ENCODE peak calls at places on chromosomes 11 and 22, in eight cellular contexts. V, L, S, R, Y, A, E and J are unnamed samples.
A peak's percentile ranks its signal among the peaks of the same experiment; 100 is the strongest.

GRCh38 chr11:74691755-74692154 is 39.5 kb downstream of the CHRDL2 start:
- DNase-seq in V (no peak), L (no peak), S (no peak), R (no peak), Y (no peak), A (no peak), E (no peak), J (no peak)

GRCh38 chr11:35427158-35427557 is 7.8 kb upstream of the SLC1A2 start:
- DNase-seq in V (peak; percentile 52), L (no peak), S (no peak), R (no peak), Y (no peak), A (no peak), E (no peak), J (no peak)

GRCh38 chr11:135027461-135027860 is 615.4 kb upstream of the B3GAT1 start:
- DNase-seq in V (no peak), L (peak; percentile 64), S (peak; percentile 61), R (peak; percentile 87), Y (peak; percentile 34), A (peak; percentile 89), E (no peak), J (no peak)

GRCh38 chr11:32088117-32088941 is 2.5 kb upstream of the RCN1 start:
- DNase-seq in V (no peak), L (no peak), S (peak; percentile 75), R (peak; percentile 41), Y (peak; percentile 75), A (no peak), E (no peak), J (no peak)

GRCh38 chr11:9922806-9923205 is 258.9 kb downstream of the SWAP70 start:
- DNase-seq in V (no peak), L (no peak), S (peak; percentile 7), R (peak; percentile 23), Y (no peak), A (peak; percentile 81), E (no peak), J (no peak)

GRCh38 chr11:9210922-9211320 is 54.2 kb downstream of the DENND5A start:
- DNase-seq in V (no peak), L (no peak), S (peak; percentile 73), R (no peak), Y (peak; percentile 81), A (no peak), E (no peak), J (no peak)

GRCh38 chr11:1640076-1640946 is 10.7 kb downstream of the KRTAP5-5 start:
- DNase-seq in V (no peak), L (peak; percentile 48), S (peak; percentile 48), R (peak; percentile 62), Y (peak; percentile 17), A (peak; percentile 87), E (no peak), J (no peak)

GRCh38 chr22:47162865-47163264 is 400.4 kb downstream of the TBC1D22A start:
- DNase-seq in V (peak; percentile 8), L (no peak), S (no peak), R (no peak), Y (no peak), A (no peak), E (no peak), J (peak; percentile 1)

GRCh38 chr11:117646419-117646818 is 150.6 kb downstream of the DSCAML1 start:
- DNase-seq in V (no peak), L (no peak), S (no peak), R (no peak), Y (no peak), A (no peak), E (no peak), J (no peak)

GRCh38 chr11:57330029-57330428 is 5.3 kb upstream of the TNKS1BP1 start:
- DNase-seq in V (no peak), L (no peak), S (no peak), R (no peak), Y (peak; percentile 36), A (no peak), E (no peak), J (no peak)

GRCh38 chr11:110295487-110296225 is 758 bp downstream of the RDX start:
- DNase-seq in V (peak; percentile 56), L (no peak), S (peak; percentile 51), R (peak; percentile 71), Y (peak; percentile 90), A (peak; percentile 74), E (peak; percentile 54), J (peak; percentile 28)

GRCh38 chr11:122764691-122765090 is 73.6 kb upstream of the CRTAM start:
- DNase-seq in V (no peak), L (no peak), S (no peak), R (no peak), Y (no peak), A (no peak), E (no peak), J (no peak)

GRCh38 chr11:70482529-70482917 is 84.2 kb downstream of the CTTN start:
- DNase-seq in V (peak; percentile 62), L (no peak), S (no peak), R (peak; percentile 86), Y (no peak), A (no peak), E (peak; percentile 58), J (no peak)

GRCh38 chr11:70483077-70483861 is 84.9 kb downstream of the CTTN start:
- DNase-seq in V (no peak), L (no peak), S (peak; percentile 9), R (peak; percentile 50), Y (peak; percentile 63), A (peak; percentile 43), E (no peak), J (no peak)

GRCh38 chr11:70481625-70482528 is 83.5 kb downstream of the CTTN start:
- DNase-seq in V (no peak), L (no peak), S (no peak), R (no peak), Y (no peak), A (no peak), E (peak; percentile 74), J (no peak)

GRCh38 chr11:70478194-70478890 is 80.0 kb downstream of the CTTN start:
- DNase-seq in V (no peak), L (no peak), S (no peak), R (no peak), Y (no peak), A (no peak), E (no peak), J (no peak)

GRCh38 chr11:70480711-70481110 is 82.4 kb downstream of the CTTN start:
- DNase-seq in V (no peak), L (no peak), S (no peak), R (no peak), Y (no peak), A (no peak), E (no peak), J (no peak)
- TF ChIP-seq CTCF in V (no peak), L (no peak), S (no peak), R (no peak), Y (no peak), A (no peak), E (no peak), J (no peak)

DNA sequence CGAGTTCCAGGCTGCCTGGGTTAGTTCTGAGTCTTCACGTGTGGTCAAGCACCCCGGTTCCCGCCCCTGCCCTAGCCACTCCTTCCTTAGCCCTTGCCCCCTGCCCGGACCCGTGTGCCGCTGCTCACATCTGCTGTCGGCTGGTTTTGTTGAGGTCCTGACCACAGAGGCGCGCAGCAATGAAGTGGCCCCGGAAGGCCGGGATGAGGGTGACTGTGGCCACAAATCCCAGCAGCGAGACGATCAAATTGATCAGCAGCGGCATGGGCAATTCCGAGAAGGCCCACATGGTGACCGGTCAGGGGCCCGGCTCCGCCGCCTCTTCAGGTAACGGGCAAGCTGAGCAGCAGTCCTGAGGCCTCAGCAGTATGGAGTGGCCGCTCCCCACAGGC is 290 bp downstream of the DPAGT1 start:
- DNase-seq in V (no peak), L (peak; percentile 54), S (no peak), R (no peak), Y (peak; percentile 73), A (peak; percentile 76), E (no peak), J (no peak)
- TF ChIP-seq CTCF in V (no peak), L (peak; percentile 37), S (no peak), R (no peak), Y (no peak), A (no peak), E (peak; percentile 8), J (no peak)

DNA sequence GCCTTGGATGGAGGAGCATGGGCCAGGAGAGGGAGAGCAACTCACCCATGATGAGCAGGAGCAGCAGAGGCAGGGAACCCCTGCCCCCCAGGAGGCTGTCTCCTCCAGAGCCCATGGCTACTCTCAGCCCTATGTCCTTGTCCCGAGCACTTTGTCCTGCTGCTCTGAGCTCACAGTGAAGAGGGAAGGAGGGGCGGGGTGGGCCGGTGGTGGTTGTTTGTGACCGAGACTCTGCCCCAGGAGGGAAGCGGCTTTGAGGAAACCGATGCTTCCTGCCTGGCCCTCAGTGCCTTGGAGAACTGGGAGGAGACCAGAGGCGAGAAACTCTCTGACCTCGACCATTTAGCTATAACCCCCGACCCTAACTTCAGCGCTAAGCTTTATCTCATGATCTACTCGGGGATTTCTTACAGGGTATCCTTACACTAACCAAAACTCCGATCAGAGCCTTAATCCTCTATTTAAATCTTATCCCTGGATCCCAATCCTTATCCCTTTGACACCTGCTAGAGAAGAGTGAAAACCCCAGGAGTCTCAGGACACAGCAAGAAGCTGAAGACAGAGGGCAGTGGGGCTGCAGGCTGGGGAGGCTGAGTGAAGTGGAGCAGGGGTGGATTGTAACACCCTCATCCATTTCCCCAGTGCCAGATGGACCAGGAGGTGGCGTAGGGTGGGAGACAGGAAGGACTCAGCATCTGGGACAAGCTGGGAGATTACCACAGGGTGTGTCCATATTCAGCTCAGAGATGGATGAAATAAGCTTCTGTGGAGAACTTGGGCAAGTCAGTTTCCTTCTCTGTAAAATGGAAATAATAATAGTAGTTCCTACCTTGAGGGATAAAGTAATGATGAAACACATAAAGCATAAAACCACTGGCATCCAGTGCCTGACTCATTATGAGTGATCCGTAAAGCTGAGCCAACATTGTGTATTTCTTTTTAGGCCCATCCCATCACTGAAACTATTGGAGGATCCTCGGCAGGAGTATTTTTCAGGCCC is at the start of gene ROBO4:
- DNase-seq in V (no peak), L (no peak), S (peak; percentile 92), R (no peak), Y (no peak), A (no peak), E (peak; percentile 53), J (no peak)
- TF ChIP-seq CTCF in V (no peak), L (no peak), S (peak; percentile 26), R (peak; percentile 16), Y (no peak), A (peak; percentile 4), E (no peak), J (no peak)

GRCh38 chr22:44990810-44991209 is 19.0 kb downstream of the PHF21B start:
- DNase-seq in V (no peak), L (no peak), S (no peak), R (no peak), Y (no peak), A (no peak), E (no peak), J (no peak)

GRCh38 chr22:44985906-44986527 is 23.8 kb downstream of the PHF21B start:
- DNase-seq in V (no peak), L (no peak), S (no peak), R (no peak), Y (no peak), A (no peak), E (no peak), J (no peak)

GRCh38 chr22:44991218-44991617 is 18.6 kb downstream of the PHF21B start:
- DNase-seq in V (no peak), L (no peak), S (no peak), R (no peak), Y (no peak), A (no peak), E (no peak), J (no peak)

GRCh38 chr22:44990328-44990727 is 19.5 kb downstream of the PHF21B start:
- DNase-seq in V (no peak), L (no peak), S (no peak), R (no peak), Y (no peak), A (no peak), E (no peak), J (no peak)

GRCh38 chr22:44988671-44989070 is 21.1 kb downstream of the PHF21B start:
- DNase-seq in V (no peak), L (no peak), S (no peak), R (no peak), Y (no peak), A (no peak), E (no peak), J (no peak)
- TF ChIP-seq CTCF in V (no peak), L (no peak), S (no peak), R (no peak), Y (peak; percentile 1), A (peak; percentile 31), E (no peak), J (no peak)